ENCODE peak calls at places on chromosomes 12 and 14, in eight cellular contexts. Y is left ventricle myocardium inferior; Z is GM06990; S is breast epithelium; X is erythroblast; C is anterior cingulate cortex; A is iPS DF 6.9; J is CD4-positive, CD25-positive, alpha-beta regulatory T cell. H is an unnamed sample.
A peak's percentile ranks its signal among the peaks of the same experiment; 100 is the strongest.

GRCh38 chr14:49863483-49864262 is 11.1 kb upstream of the NEMF start:
- DNase-seq in Y (no peak), Z (no peak), A (no peak), X (peak; percentile 84), S (no peak), C (no peak), J (peak; percentile 57), H (no peak)

GRCh38 chr14:95432152-95433093 is 84.0 kb downstream of the SYNE3 start:
- DNase-seq in C (peak; percentile 16), J (no peak), Z (no peak), S (no peak), Y (peak; percentile 41), A (no peak), X (no peak), H (no peak)

GRCh38 chr14:78567343-78567742 is 397.2 kb downstream of the NRXN3 start:
- DNase-seq in Y (no peak), X (no peak), A (no peak), Z (no peak), S (no peak), C (no peak), J (no peak), H (no peak)

GRCh38 chr12:57238854-57239554 is 9.5 kb downstream of the SHMT2 start:
- DNase-seq in X (peak; percentile 90), A (no peak), J (peak; percentile 84), S (peak; percentile 69), C (peak; percentile 71), Y (peak; percentile 88), Z (peak; percentile 91), H (no peak)

GRCh38 chr12:53221203-53222076 is 10.6 kb downstream of the RARG start:
- DNase-seq in S (peak; percentile 62), Z (peak; percentile 69), X (peak; percentile 60), C (peak; percentile 58), A (no peak), J (peak; percentile 55), Y (peak; percentile 81), H (peak; percentile 65)

GRCh38 chr12:30823140-30823669 is 68.5 kb upstream of the CAPRIN2 start:
- DNase-seq in Z (peak; percentile 32), A (no peak), Y (peak; percentile 31), C (peak; percentile 15), X (peak; percentile 52), S (no peak), J (peak; percentile 14), H (no peak)

GRCh38 chr12:3293446-3294161 is 197.4 kb upstream of the PRMT8 start:
- DNase-seq in C (no peak), S (no peak), Y (no peak), J (no peak), Z (no peak), A (no peak), X (no peak), H (no peak)

GRCh38 chr12:13982010-13982409 is 608 bp upstream of the GRIN2B start:
- DNase-seq in J (no peak), X (no peak), Z (peak; percentile 30), Y (no peak), C (peak; percentile 21), A (peak; percentile 45), S (no peak), H (no peak)

GRCh38 chr12:129163461-129163860 is 310.2 kb downstream of the GLT1D1 start:
- DNase-seq in C (no peak), X (no peak), A (no peak), Y (no peak), S (no peak), Z (no peak), J (no peak), H (no peak)

GRCh38 chr14:51006781-51007211 is 62.5 kb upstream of the PYGL start:
- DNase-seq in J (no peak), X (no peak), Z (no peak), S (no peak), Y (no peak), A (no peak), C (peak; percentile 64), H (peak; percentile 50)

GRCh38 chr12:127118251-127118650 is 1148.7 kb upstream of the TMEM132C start:
- DNase-seq in A (no peak), C (no peak), X (no peak), Y (no peak), S (no peak), Z (no peak), J (no peak), H (no peak)

GRCh38 chr12:27589419-27589818 is 65.4 kb downstream of the PPFIBP1 start:
- DNase-seq in X (no peak), S (no peak), J (no peak), Z (no peak), C (no peak), Y (no peak), A (no peak), H (no peak)

GRCh38 chr12:24780969-24781368 is 167.9 kb downstream of the BCAT1 start:
- DNase-seq in S (no peak), J (no peak), X (no peak), C (no peak), A (no peak), Z (no peak), Y (no peak), H (no peak)

GRCh38 chr12:111775205-111776193 is 8.8 kb downstream of the ALDH2 start:
- DNase-seq in Y (peak; percentile 88), S (peak; percentile 70), X (peak; percentile 64), A (no peak), C (peak; percentile 29), J (no peak), Z (peak; percentile 59), H (peak; percentile 67)

GRCh38 chr12:51391047-51391837 is at the start of gene GALNT6:
- DNase-seq in C (no peak), A (peak; percentile 55), S (no peak), X (peak; percentile 59), Y (no peak), Z (peak; percentile 85), J (peak; percentile 56), H (no peak)

GRCh38 chr12:59871779-59872178 is 275.9 kb downstream of the SLC16A7 start:
- DNase-seq in Z (no peak), C (no peak), A (no peak), X (no peak), J (no peak), Y (no peak), S (no peak), H (no peak)

GRCh38 chr12:119444462-119445044 is 110.0 kb downstream of the CCDC60 start:
- DNase-seq in J (peak; percentile 11), A (peak; percentile 79), Y (peak; percentile 18), X (peak; percentile 79), C (no peak), Z (peak; percentile 5), S (no peak), H (no peak)

GRCh38 chr14:71467419-71467818 is 464.8 kb upstream of the RGS6 start:
- DNase-seq in C (no peak), J (no peak), Z (no peak), A (no peak), X (no peak), S (no peak), Y (no peak), H (no peak)

GRCh38 chr12:65930114-65930828 is 106.0 kb downstream of the HMGA2 start:
- DNase-seq in C (no peak), S (no peak), J (no peak), X (no peak), A (no peak), Y (no peak), Z (no peak), H (no peak)

GRCh38 chr12:102051431-102051965 is 10.3 kb downstream of the WASHC3 start:
- DNase-seq in S (no peak), J (no peak), Z (no peak), Y (no peak), X (no peak), C (no peak), A (no peak), H (no peak)

GRCh38 chr14:59619071-59619470 is 42.5 kb upstream of the CCDC175 start:
- DNase-seq in C (no peak), A (no peak), J (no peak), Z (no peak), Y (no peak), S (no peak), X (no peak), H (no peak)

GRCh38 chr12:78290606-78291345 is 460.1 kb downstream of the NAV3 start:
- DNase-seq in J (no peak), Z (no peak), A (no peak), S (no peak), Y (no peak), C (no peak), X (no peak), H (no peak)

GRCh38 chr12:25051583-25052190 is 102.8 kb upstream of the BCAT1 start:
- DNase-seq in X (peak; percentile 65), S (no peak), C (no peak), J (no peak), Y (no peak), Z (peak; percentile 76), A (no peak), H (no peak)